ENCODE peak calls at places on chromosomes 6 and 20, in nine cellular contexts. C, G, Q, P, W, X, N, T and L are unnamed samples.

GRCh38 chr20:35303735-35304431 is 11.7 kb upstream of the FAM83C start:
- DNase-seq in C (peak; percentile 95), G (peak; percentile 85), Q (peak; percentile 92), P (peak; percentile 70), W (peak; percentile 63), X (peak; percentile 91), N (peak; percentile 67), T (peak; percentile 89), L (peak; percentile 91)

GRCh38 chr6:3808759-3809514 is 40.2 kb upstream of the FAM50B start:
- DNase-seq in C (peak; percentile 83), G (no peak), Q (peak; percentile 90), P (no peak), W (peak; percentile 24), X (peak; percentile 86), N (no peak), T (peak; percentile 82), L (no peak)

GRCh38 chr6:11944111-11944510 is 68.0 kb upstream of the HIVEP1 start:
- DNase-seq in C (no peak), G (no peak), Q (no peak), P (no peak), W (no peak), X (no peak), N (no peak), T (no peak), L (no peak)

GRCh38 chr20:50120935-50121693 is 8.2 kb upstream of the UBE2V1 start:
- DNase-seq in C (peak; percentile 73), G (peak; percentile 53), Q (peak; percentile 65), P (peak; percentile 29), W (peak; percentile 79), X (no peak), N (peak; percentile 52), T (peak; percentile 69), L (peak; percentile 70)

GRCh38 chr20:45055056-45055455 is 45.9 kb downstream of the KCNS1 start:
- DNase-seq in C (no peak), G (no peak), Q (no peak), P (no peak), W (no peak), X (no peak), N (no peak), T (no peak), L (no peak)

GRCh38 chr20:23873370-23874015 is 6.1 kb downstream of the CST5 start:
- DNase-seq in C (no peak), G (no peak), Q (no peak), P (no peak), W (no peak), X (no peak), N (no peak), T (no peak), L (no peak)

GRCh38 chr6:90251295-90251992 is 45.2 kb downstream of the BACH2 start:
- DNase-seq in C (no peak), G (no peak), Q (peak; percentile 56), P (no peak), W (no peak), X (no peak), N (no peak), T (no peak), L (no peak)

GRCh38 chr6:25558155-25558817 is 93.7 kb upstream of the SCGN start:
- DNase-seq in C (no peak), G (no peak), Q (no peak), P (no peak), W (no peak), X (no peak), N (no peak), T (no peak), L (no peak)

GRCh38 chr20:10033905-10034304 is 882 bp upstream of the ANKEF1 start:
- DNase-seq in C (no peak), G (no peak), Q (no peak), P (no peak), W (no peak), X (no peak), N (no peak), T (no peak), L (no peak)

GRCh38 chr6:3363296-3364025 is 93.4 kb downstream of the SLC22A23 start:
- DNase-seq in C (peak; percentile 72), G (no peak), Q (no peak), P (no peak), W (no peak), X (no peak), N (no peak), T (peak; percentile 66), L (no peak)

GRCh38 chr6:1624848-1625341 is 15.2 kb downstream of the FOXC1 start:
- DNase-seq in C (peak; percentile 66), G (no peak), Q (peak; percentile 62), P (no peak), W (no peak), X (no peak), N (no peak), T (no peak), L (no peak)

GRCh38 chr20:54267510-54268003 is 59.7 kb downstream of the PFDN4 start:
- DNase-seq in C (peak; percentile 91), G (no peak), Q (peak; percentile 6), P (no peak), W (no peak), X (no peak), N (no peak), T (peak; percentile 64), L (peak; percentile 73)

GRCh38 chr6:45371924-45372582 is 5.7 kb downstream of the SUPT3H start:
- DNase-seq in C (no peak), G (no peak), Q (peak; percentile 37), P (no peak), W (no peak), X (no peak), N (no peak), T (no peak), L (no peak)

GRCh38 chr20:8476023-8476422 is 344.0 kb downstream of the PLCB1 start:
- DNase-seq in C (peak; percentile 33), G (no peak), Q (peak; percentile 11), P (no peak), W (no peak), X (no peak), N (no peak), T (no peak), L (no peak)

GRCh38 chr6:86707545-86708120 is 229.7 kb upstream of the HTR1E start:
- DNase-seq in C (no peak), G (no peak), Q (no peak), P (no peak), W (no peak), X (no peak), N (no peak), T (no peak), L (no peak)

GRCh38 chr20:59825944-59826759 is 107.3 kb downstream of the SYCP2 start:
- DNase-seq in C (peak; percentile 59), G (no peak), Q (no peak), P (no peak), W (no peak), X (no peak), N (peak; percentile 46), T (no peak), L (no peak)

GRCh38 chr6:13767121-13767794 is 47.1 kb downstream of the MCUR1 start:
- DNase-seq in C (peak; percentile 48), G (peak; percentile 62), Q (peak; percentile 44), P (peak; percentile 21), W (peak; percentile 26), X (no peak), N (peak; percentile 0), T (no peak), L (peak; percentile 17)

GRCh38 chr6:40138273-40138720 is 204.0 kb upstream of the MOCS1 start:
- DNase-seq in C (peak; percentile 68), G (no peak), Q (no peak), P (no peak), W (no peak), X (no peak), N (no peak), T (peak; percentile 67), L (peak; percentile 38)

GRCh38 chr20:50565874-50566273 is 55.7 kb downstream of the PTPN1 start:
- DNase-seq in C (no peak), G (no peak), Q (no peak), P (no peak), W (no peak), X (no peak), N (no peak), T (no peak), L (no peak)

GRCh38 chr6:169961772-169962561 is 210.5 kb downstream of the ERMARD start:
- DNase-seq in C (no peak), G (peak; percentile 55), Q (no peak), P (no peak), W (no peak), X (no peak), N (no peak), T (no peak), L (no peak)

GRCh38 chr20:24629668-24630067 is 160.2 kb downstream of the SYNDIG1 start:
- DNase-seq in C (no peak), G (no peak), Q (no peak), P (no peak), W (no peak), X (no peak), N (no peak), T (no peak), L (no peak)

GRCh38 chr20:40997116-40997515 is 31.5 kb upstream of the TOP1 start:
- DNase-seq in C (no peak), G (no peak), Q (no peak), P (no peak), W (no peak), X (no peak), N (no peak), T (no peak), L (no peak)

GRCh38 chr20:63745961-63746765 is 6.6 kb downstream of the SLC2A4RG start:
- DNase-seq in C (no peak), G (no peak), Q (no peak), P (no peak), W (no peak), X (no peak), N (no peak), T (no peak), L (peak; percentile 41)

GRCh38 chr6:112990971-112991370 is 643.8 kb downstream of the RFPL4B start:
- DNase-seq in C (peak; percentile 8), G (no peak), Q (peak; percentile 44), P (no peak), W (no peak), X (no peak), N (no peak), T (no peak), L (no peak)

GRCh38 chr20:2688041-2688591 is 4.5 kb upstream of the EBF4 start:
- DNase-seq in C (peak; percentile 23), G (peak; percentile 84), Q (peak; percentile 29), P (peak; percentile 68), W (no peak), X (no peak), N (peak; percentile 49), T (peak; percentile 10), L (peak; percentile 79)

GRCh38 chr6:134282816-134283215 is 35.1 kb downstream of the SGK1 start:
- DNase-seq in C (no peak), G (no peak), Q (no peak), P (no peak), W (no peak), X (no peak), N (no peak), T (no peak), L (no peak)

GRCh38 chr20:14148042-14148441 is 152.7 kb downstream of the MACROD2 start:
- DNase-seq in C (no peak), G (no peak), Q (peak; percentile 33), P (no peak), W (no peak), X (no peak), N (no peak), T (no peak), L (no peak)

GRCh38 chr6:43771858-43772570 is 2.0 kb downstream of the VEGFA start:
- DNase-seq in C (peak; percentile 57), G (peak; percentile 81), Q (no peak), P (peak; percentile 53), W (peak; percentile 43), X (no peak), N (peak; percentile 13), T (peak; percentile 48), L (peak; percentile 60)

GRCh38 chr20:44736170-44737021 is 9.3 kb upstream of the KCNK15 start:
- DNase-seq in C (peak; percentile 54), G (peak; percentile 30), Q (peak; percentile 74), P (peak; percentile 2), W (peak; percentile 93), X (no peak), N (peak; percentile 18), T (peak; percentile 93), L (peak; percentile 81)

GRCh38 chr20:11266571-11266970 is 592.8 kb upstream of the JAG1 start:
- DNase-seq in C (peak; percentile 93), G (no peak), Q (peak; percentile 4), P (no peak), W (no peak), X (peak; percentile 22), N (no peak), T (peak; percentile 98), L (no peak)

GRCh38 chr6:21033575-21034026 is 499.3 kb downstream of the CDKAL1 start:
- DNase-seq in C (peak; percentile 45), G (no peak), Q (peak; percentile 85), P (no peak), W (no peak), X (no peak), N (no peak), T (no peak), L (no peak)